ENCODE peak calls at places on chromosomes 4 and X, in eight cellular contexts. One of them, this sample, is unnamed.

GRCh38 chrX:10509397-10509796 is 111.0 kb downstream of the MID1 start:
- DNase-seq in PC-3: no peak
- DNase-seq in Karpas-422: no peak
- DNase-seq in Peyer's patch: no peak
- DNase-seq in mesendoderm: no peak
- DNase-seq in right lobe of liver: no peak
- DNase-seq in psoas muscle: no peak
- DNase-seq in esophagus squamous epithelium: no peak
- DNase-seq in this sample: no peak

GRCh38 chr4:145527773-145528172 is 46.1 kb downstream of the SMAD1 start:
- DNase-seq in psoas muscle: no peak
- DNase-seq in Karpas-422: no peak
- DNase-seq in right lobe of liver: no peak
- DNase-seq in esophagus squamous epithelium: no peak
- DNase-seq in mesendoderm: no peak
- DNase-seq in PC-3: no peak
- DNase-seq in Peyer's patch: no peak
- DNase-seq in this sample: no peak

GRCh38 chr4:105622269-105622668 is 69.8 kb downstream of the ARHGEF38 start:
- DNase-seq in Peyer's patch: no peak
- DNase-seq in PC-3: no peak
- DNase-seq in esophagus squamous epithelium: no peak
- DNase-seq in psoas muscle: no peak
- DNase-seq in right lobe of liver: no peak
- DNase-seq in mesendoderm: no peak
- DNase-seq in Karpas-422: no peak
- DNase-seq in this sample: no peak

GRCh38 chr4:80446664-80447063 is 111.1 kb downstream of the CFAP299 start:
- DNase-seq in PC-3: peak; percentile 84
- DNase-seq in right lobe of liver: no peak
- DNase-seq in Peyer's patch: no peak
- DNase-seq in esophagus squamous epithelium: no peak
- DNase-seq in Karpas-422: no peak
- DNase-seq in mesendoderm: no peak
- DNase-seq in psoas muscle: no peak
- DNase-seq in this sample: no peak

GRCh38 chr4:174681723-174682300 is 147.2 kb downstream of the GLRA3 start:
- DNase-seq in PC-3: peak; percentile 20
- DNase-seq in mesendoderm: peak; percentile 2
- DNase-seq in Peyer's patch: no peak
- DNase-seq in Karpas-422: no peak
- DNase-seq in psoas muscle: no peak
- DNase-seq in right lobe of liver: no peak
- DNase-seq in esophagus squamous epithelium: no peak
- DNase-seq in this sample: no peak

GRCh38 chrX:11435568-11435967 is 142.4 kb downstream of the AMELX start:
- DNase-seq in Karpas-422: no peak
- DNase-seq in Peyer's patch: no peak
- DNase-seq in PC-3: no peak
- DNase-seq in esophagus squamous epithelium: no peak
- DNase-seq in psoas muscle: no peak
- DNase-seq in mesendoderm: no peak
- DNase-seq in right lobe of liver: no peak
- DNase-seq in this sample: no peak

GRCh38 chr4:304987-305680 is at the start of gene ZNF732:
- DNase-seq in right lobe of liver: peak; percentile 46
- DNase-seq in PC-3: no peak
- DNase-seq in Karpas-422: peak; percentile 23
- DNase-seq in psoas muscle: no peak
- DNase-seq in esophagus squamous epithelium: no peak
- DNase-seq in Peyer's patch: no peak
- DNase-seq in mesendoderm: peak; percentile 99
- DNase-seq in this sample: no peak

GRCh38 chr4:122873146-122873545 is 46.5 kb downstream of the FGF2 start:
- DNase-seq in PC-3: no peak
- DNase-seq in Karpas-422: no peak
- DNase-seq in psoas muscle: no peak
- DNase-seq in esophagus squamous epithelium: no peak
- DNase-seq in mesendoderm: no peak
- DNase-seq in right lobe of liver: no peak
- DNase-seq in Peyer's patch: no peak
- DNase-seq in this sample: no peak

GRCh38 chrX:30561191-30561590 is 16.4 kb downstream of the TASL start:
- DNase-seq in Karpas-422: no peak
- DNase-seq in psoas muscle: no peak
- DNase-seq in Peyer's patch: no peak
- DNase-seq in esophagus squamous epithelium: no peak
- DNase-seq in PC-3: no peak
- DNase-seq in mesendoderm: peak; percentile 3
- DNase-seq in right lobe of liver: no peak
- DNase-seq in this sample: no peak

GRCh38 chr4:81565137-81565870 is 93.6 kb upstream of the RASGEF1B start:
- DNase-seq in PC-3: peak; percentile 23
- DNase-seq in esophagus squamous epithelium: no peak
- DNase-seq in Karpas-422: no peak
- DNase-seq in mesendoderm: peak; percentile 14
- DNase-seq in right lobe of liver: peak; percentile 96
- DNase-seq in Peyer's patch: peak; percentile 85
- DNase-seq in psoas muscle: peak; percentile 86
- DNase-seq in this sample: peak; percentile 84

GRCh38 chrX:135556055-135556454 is 35.6 kb downstream of the INTS6L start:
- DNase-seq in Peyer's patch: no peak
- DNase-seq in psoas muscle: no peak
- DNase-seq in Karpas-422: peak; percentile 58
- DNase-seq in PC-3: no peak
- DNase-seq in esophagus squamous epithelium: no peak
- DNase-seq in mesendoderm: no peak
- DNase-seq in right lobe of liver: no peak
- DNase-seq in this sample: no peak

GRCh38 chrX:22159071-22159470 is 113.6 kb upstream of the CBLL2 start:
- DNase-seq in psoas muscle: no peak
- DNase-seq in Peyer's patch: no peak
- DNase-seq in esophagus squamous epithelium: no peak
- DNase-seq in Karpas-422: no peak
- DNase-seq in right lobe of liver: no peak
- DNase-seq in PC-3: peak; percentile 57
- DNase-seq in mesendoderm: no peak
- DNase-seq in this sample: no peak

GRCh38 chr4:20255251-20255586 is 3.5 kb downstream of the SLIT2 start:
- DNase-seq in psoas muscle: no peak
- DNase-seq in mesendoderm: no peak
- DNase-seq in right lobe of liver: no peak
- DNase-seq in Karpas-422: no peak
- DNase-seq in esophagus squamous epithelium: no peak
- DNase-seq in Peyer's patch: no peak
- DNase-seq in PC-3: no peak
- DNase-seq in this sample: no peak

GRCh38 chrX:119041175-119041574 is 31.6 kb upstream of the CT47C1 start:
- DNase-seq in Karpas-422: no peak
- DNase-seq in mesendoderm: peak; percentile 34
- DNase-seq in right lobe of liver: peak; percentile 42
- DNase-seq in esophagus squamous epithelium: no peak
- DNase-seq in Peyer's patch: peak; percentile 82
- DNase-seq in psoas muscle: no peak
- DNase-seq in PC-3: peak; percentile 82
- DNase-seq in this sample: peak; percentile 63

GRCh38 chr4:128823025-128823661 is 13.6 kb downstream of the JADE1 start:
- DNase-seq in right lobe of liver: no peak
- DNase-seq in Karpas-422: no peak
- DNase-seq in esophagus squamous epithelium: no peak
- DNase-seq in mesendoderm: no peak
- DNase-seq in PC-3: peak; percentile 85
- DNase-seq in psoas muscle: no peak
- DNase-seq in Peyer's patch: no peak
- DNase-seq in this sample: no peak

GRCh38 chr4:79147251-79147650 is 178.6 kb downstream of the NAA11 start:
- DNase-seq in mesendoderm: no peak
- DNase-seq in psoas muscle: no peak
- DNase-seq in Peyer's patch: no peak
- DNase-seq in PC-3: peak; percentile 23
- DNase-seq in right lobe of liver: no peak
- DNase-seq in esophagus squamous epithelium: no peak
- DNase-seq in Karpas-422: no peak
- DNase-seq in this sample: no peak

GRCh38 chrX:45806410-45807121 is 605.9 kb upstream of the DIPK2B start:
- DNase-seq in right lobe of liver: no peak
- DNase-seq in Peyer's patch: peak; percentile 62
- DNase-seq in psoas muscle: no peak
- DNase-seq in Karpas-422: no peak
- DNase-seq in esophagus squamous epithelium: no peak
- DNase-seq in mesendoderm: peak; percentile 72
- DNase-seq in PC-3: no peak
- DNase-seq in this sample: no peak

GRCh38 chrX:149518236-149518635 is 13.1 kb upstream of the IDS start:
- DNase-seq in psoas muscle: no peak
- DNase-seq in PC-3: no peak
- DNase-seq in Karpas-422: no peak
- DNase-seq in right lobe of liver: no peak
- DNase-seq in esophagus squamous epithelium: no peak
- DNase-seq in mesendoderm: no peak
- DNase-seq in Peyer's patch: no peak
- DNase-seq in this sample: no peak

GRCh38 chrX:112058255-112058654 is 24.3 kb downstream of the TRPC5 start:
- DNase-seq in right lobe of liver: no peak
- DNase-seq in psoas muscle: no peak
- DNase-seq in mesendoderm: peak; percentile 34
- DNase-seq in Karpas-422: no peak
- DNase-seq in Peyer's patch: no peak
- DNase-seq in PC-3: no peak
- DNase-seq in esophagus squamous epithelium: no peak
- DNase-seq in this sample: no peak

GRCh38 chr4:82798168-82799005 is at the start of gene SCD5:
- DNase-seq in psoas muscle: peak; percentile 67
- DNase-seq in Karpas-422: peak; percentile 91
- DNase-seq in Peyer's patch: peak; percentile 69
- DNase-seq in mesendoderm: peak; percentile 54
- DNase-seq in PC-3: peak; percentile 26
- DNase-seq in right lobe of liver: no peak
- DNase-seq in esophagus squamous epithelium: no peak
- DNase-seq in this sample: peak; percentile 85

DNA sequence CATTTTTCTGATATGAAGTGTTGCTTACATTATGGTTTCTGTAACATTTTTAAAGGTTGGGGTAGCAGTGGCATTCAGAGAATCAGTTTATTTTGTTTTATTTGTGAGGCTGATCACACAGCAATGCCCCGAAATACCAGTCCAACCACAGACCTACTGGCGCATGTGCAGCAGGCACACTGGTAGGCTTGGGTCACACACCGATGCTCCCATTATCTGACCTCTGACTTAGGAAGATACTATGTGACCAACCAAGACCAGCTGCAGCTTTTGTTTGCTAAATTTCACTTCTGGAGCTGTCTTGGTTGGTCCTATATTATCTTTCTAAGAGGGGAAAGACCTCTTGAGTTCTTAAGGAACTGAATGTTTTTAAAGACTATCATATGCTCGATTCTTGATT is 18.7 kb downstream of the PGM2 start:
- DNase-seq in Karpas-422: no peak
- DNase-seq in psoas muscle: no peak
- DNase-seq in Peyer's patch: no peak
- DNase-seq in esophagus squamous epithelium: no peak
- DNase-seq in right lobe of liver: no peak
- DNase-seq in mesendoderm: no peak
- DNase-seq in PC-3: no peak
- DNase-seq in this sample: no peak
- H3K36me3 ChIP-seq in Karpas-422: peaks cover 46% of the 10 kb centered on the region
- H3K36me3 ChIP-seq in psoas muscle: peaks cover 41% of the 10 kb centered on the region
- H3K36me3 ChIP-seq in Peyer's patch: peaks cover 75% of the 10 kb centered on the region
- H3K36me3 ChIP-seq in esophagus squamous epithelium: peaks cover 31% of the 10 kb centered on the region
- H3K36me3 ChIP-seq in right lobe of liver: peaks cover 56% of the 10 kb centered on the region
- H3K36me3 ChIP-seq in mesendoderm: no peaks in the 10 kb centered on the region
- H3K36me3 ChIP-seq in PC-3: peaks cover 13% of the 10 kb centered on the region
- H3K36me3 ChIP-seq in this sample: no peaks in the 10 kb centered on the region

GRCh38 chr4:4614925-4615678 is 73.3 kb upstream of the STX18 start:
- DNase-seq in Karpas-422: no peak
- DNase-seq in Peyer's patch: no peak
- DNase-seq in PC-3: no peak
- DNase-seq in psoas muscle: no peak
- DNase-seq in mesendoderm: no peak
- DNase-seq in esophagus squamous epithelium: no peak
- DNase-seq in right lobe of liver: no peak
- DNase-seq in this sample: no peak
- H3K4me1 ChIP-seq in Karpas-422: peaks cover 7% of the 10 kb centered on the region
- H3K4me1 ChIP-seq in Peyer's patch: no peaks in the 10 kb centered on the region
- H3K4me1 ChIP-seq in PC-3: no peaks in the 10 kb centered on the region
- H3K4me1 ChIP-seq in psoas muscle: no peaks in the 10 kb centered on the region
- H3K4me1 ChIP-seq in mesendoderm: no peaks in the 10 kb centered on the region
- H3K4me1 ChIP-seq in esophagus squamous epithelium: no peaks in the 10 kb centered on the region
- H3K4me1 ChIP-seq in right lobe of liver: no peaks in the 10 kb centered on the region
- H3K4me1 ChIP-seq in this sample: no peaks in the 10 kb centered on the region

DNA sequence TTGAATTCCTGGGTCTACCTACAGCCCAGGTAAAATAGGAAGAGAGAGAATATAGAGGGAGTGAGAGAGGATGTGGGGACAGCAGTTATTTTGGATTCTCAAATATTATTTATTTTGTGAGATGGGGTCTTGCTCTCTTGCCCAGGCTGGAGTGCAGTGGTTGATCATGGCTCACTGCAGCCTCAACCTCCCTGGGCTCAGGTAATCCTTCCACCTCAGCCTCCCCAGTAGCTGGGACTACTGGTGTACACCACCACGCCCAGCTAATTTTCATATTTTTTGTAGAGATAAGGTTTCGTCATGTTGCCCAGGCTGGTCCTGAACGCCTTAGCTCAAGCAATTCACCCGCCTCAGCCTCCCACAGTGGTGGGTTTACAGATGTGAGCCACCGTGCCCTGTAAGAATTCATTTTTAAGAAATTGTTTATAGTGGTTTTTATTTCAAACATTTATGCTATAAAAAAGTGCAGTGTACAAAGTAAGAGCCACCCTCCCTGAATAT is 61.2 kb downstream of the FHDC1 start:
- DNase-seq in Peyer's patch: no peak
- DNase-seq in PC-3: no peak
- DNase-seq in esophagus squamous epithelium: no peak
- DNase-seq in right lobe of liver: no peak
- DNase-seq in psoas muscle: no peak
- DNase-seq in Karpas-422: no peak
- DNase-seq in mesendoderm: no peak
- DNase-seq in this sample: no peak
- H3K27me3 ChIP-seq in Peyer's patch: no peaks in the 10 kb centered on the region
- H3K27me3 ChIP-seq in PC-3: no peaks in the 10 kb centered on the region
- H3K27me3 ChIP-seq in esophagus squamous epithelium: no peaks in the 10 kb centered on the region
- H3K27me3 ChIP-seq in right lobe of liver: no peaks in the 10 kb centered on the region
- H3K27me3 ChIP-seq in psoas muscle: no peaks in the 10 kb centered on the region
- H3K27me3 ChIP-seq in Karpas-422: no peaks in the 10 kb centered on the region
- H3K27me3 ChIP-seq in mesendoderm: no peaks in the 10 kb centered on the region
- H3K27me3 ChIP-seq in this sample: no peaks in the 10 kb centered on the region

DNA sequence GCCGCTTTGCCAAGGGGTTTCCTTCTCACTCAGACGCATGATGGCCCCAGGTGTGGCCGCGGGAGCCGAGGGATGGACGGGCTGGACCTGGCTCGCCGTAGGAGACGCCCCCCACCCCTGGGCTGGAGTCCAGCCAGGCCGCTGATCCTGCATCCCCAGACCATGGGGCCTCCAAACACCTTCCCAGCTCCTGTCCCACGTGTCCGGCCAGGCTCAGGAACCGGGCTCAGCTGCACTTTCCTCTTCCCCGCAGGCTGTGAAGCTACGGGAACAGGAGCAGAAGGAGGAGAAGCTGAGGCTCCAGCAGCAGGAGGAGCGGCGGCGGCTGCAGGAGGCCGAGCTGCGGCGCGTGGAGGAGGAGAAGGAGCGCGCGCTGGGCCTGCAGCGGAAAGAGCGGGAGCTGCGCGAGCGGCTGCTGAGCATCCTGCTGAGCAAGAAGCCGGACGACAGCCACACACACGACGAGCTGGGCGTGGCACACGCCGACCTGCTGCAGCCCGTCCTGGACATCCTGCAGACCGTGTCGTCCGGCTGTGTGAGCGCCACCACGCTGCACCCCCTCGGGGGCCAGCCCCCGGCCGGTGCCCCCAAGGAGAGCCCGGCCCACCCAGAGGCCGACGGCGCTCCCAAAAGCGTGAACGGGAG is 9.1 kb downstream of the AKAP17A start:
- DNase-seq in PC-3: no peak
- DNase-seq in esophagus squamous epithelium: no peak
- DNase-seq in right lobe of liver: peak; percentile 44
- DNase-seq in Peyer's patch: no peak
- DNase-seq in psoas muscle: no peak
- DNase-seq in mesendoderm: no peak
- DNase-seq in Karpas-422: no peak
- DNase-seq in this sample: no peak
- H3K36me3 ChIP-seq in PC-3: peaks cover 16% of the 10 kb centered on the region
- H3K36me3 ChIP-seq in esophagus squamous epithelium: peaks cover 64% of the 10 kb centered on the region
- H3K36me3 ChIP-seq in right lobe of liver: peaks cover 64% of the 10 kb centered on the region
- H3K36me3 ChIP-seq in Peyer's patch: peaks cover 75% of the 10 kb centered on the region
- H3K36me3 ChIP-seq in psoas muscle: peaks cover 75% of the 10 kb centered on the region
- H3K36me3 ChIP-seq in mesendoderm: peaks cover 18% of the 10 kb centered on the region
- H3K36me3 ChIP-seq in Karpas-422: peaks cover 25% of the 10 kb centered on the region
- H3K36me3 ChIP-seq in this sample: peaks cover 5% of the 10 kb centered on the region